ENCODE peak calls at places on chromosomes 13 and 19, in nine cellular contexts. Z is activated gamma-delta T cell treated with Interleukin-2 at 50 U/mL for 16 hours; H is H9; E is thoracic aorta; C is posterior cingulate gyrus; T is NK-92 treated with Interleukin-12 subunit alpha and Interleukin-12 subunit beta, amount 100 ng/mL, for 24 hours; F is A172; N is esophagus squamous epithelium; Q is astrocyte of the cerebellum. X is an unnamed sample.

GRCh38 chr13:21137696-21138095 is 38.7 kb downstream of the SKA3 start:
- DNase-seq in H (no peak), Z (no peak), C (no peak), E (no peak), Q (no peak), N (no peak), T (no peak), F (peak; percentile 42), X (no peak)

GRCh38 chr13:43446126-43446525 is 340.6 kb downstream of the ENOX1 start:
- DNase-seq in Q (no peak), H (no peak), T (no peak), E (no peak), C (no peak), F (no peak), N (no peak), Z (no peak), X (no peak)

GRCh38 chr19:45782820-45783785 is 813 bp upstream of the DMPK start:
- DNase-seq in Z (no peak), T (no peak), H (peak; percentile 36), F (peak; percentile 71), C (no peak), Q (no peak), E (no peak), N (no peak), X (no peak)

GRCh38 chr19:792361-792885 is 4.8 kb upstream of the PTBP1 start:
- DNase-seq in H (peak; percentile 41), N (no peak), F (no peak), Z (no peak), T (no peak), C (no peak), Q (no peak), E (no peak), X (no peak)

GRCh38 chr13:59531571-59532091 is 632.1 kb downstream of the DIAPH3 start:
- DNase-seq in F (peak; percentile 59), H (peak; percentile 68), Q (peak; percentile 89), E (peak; percentile 16), Z (peak; percentile 5), T (no peak), N (peak; percentile 8), C (peak; percentile 53), X (no peak)

GRCh38 chr13:40329682-40330485 is 336.6 kb downstream of the FOXO1 start:
- DNase-seq in E (no peak), N (no peak), F (no peak), H (no peak), Z (no peak), T (no peak), C (no peak), Q (no peak), X (no peak)

GRCh38 chr13:50353651-50354415 is 338.6 kb downstream of the KCNRG start:
- DNase-seq in E (no peak), H (no peak), C (no peak), N (no peak), Z (no peak), F (no peak), T (no peak), Q (peak; percentile 58), X (no peak)

GRCh38 chr13:111542530-111543341 is 222.3 kb downstream of the TEX29 start:
- DNase-seq in H (no peak), N (no peak), Q (no peak), T (no peak), E (no peak), Z (no peak), C (no peak), F (no peak), X (no peak)

GRCh38 chr19:18340237-18340989 is at the start of gene PGPEP1:
- DNase-seq in F (no peak), H (peak; percentile 83), Z (peak; percentile 61), E (no peak), N (no peak), T (peak; percentile 61), C (peak; percentile 61), Q (no peak), X (peak; percentile 67)

GRCh38 chr19:38912600-38913514 is 871 bp upstream of the CCER2 start:
- DNase-seq in H (no peak), C (no peak), Q (no peak), F (no peak), E (no peak), Z (no peak), N (no peak), T (no peak), X (no peak)

GRCh38 chr13:114111577-114111976 is 20.8 kb downstream of the RASA3 start:
- DNase-seq in E (no peak), N (no peak), F (no peak), C (no peak), T (no peak), Z (no peak), Q (no peak), H (no peak), X (no peak)

GRCh38 chr19:12166596-12166995 is 3.7 kb downstream of the ZNF136 start:
- DNase-seq in Z (no peak), N (no peak), H (no peak), Q (no peak), T (no peak), F (no peak), C (no peak), E (no peak), X (no peak)

GRCh38 chr13:36866232-36866631 is 47.2 kb downstream of the RFXAP start:
- DNase-seq in H (no peak), F (no peak), N (no peak), C (no peak), T (no peak), Q (no peak), Z (no peak), E (no peak), X (no peak)

GRCh38 chr19:2528543-2529173 is 52.7 kb downstream of the GADD45B start:
- DNase-seq in T (no peak), C (no peak), F (no peak), Z (no peak), E (no peak), Q (no peak), N (no peak), H (peak; percentile 21), X (no peak)

GRCh38 chr13:60163525-60164471 is at the start of gene DIAPH3:
- DNase-seq in H (peak; percentile 97), C (peak; percentile 97), T (peak; percentile 92), Q (peak; percentile 93), F (peak; percentile 93), Z (peak; percentile 91), E (peak; percentile 86), N (peak; percentile 64), X (peak; percentile 91)

GRCh38 chr13:33150146-33150545 is 133.9 kb downstream of the KL start:
- DNase-seq in E (no peak), C (no peak), Z (no peak), T (no peak), N (no peak), H (no peak), F (no peak), Q (peak; percentile 11), X (no peak)

GRCh38 chr19:33473644-33474305 is 47.8 kb downstream of the PEPD start:
- DNase-seq in Q (peak; percentile 49), C (no peak), Z (no peak), H (no peak), N (no peak), F (peak; percentile 85), E (no peak), T (no peak), X (no peak)

GRCh38 chr19:44723952-44724319 is 24.6 kb upstream of the BCL3 start:
- DNase-seq in T (peak; percentile 65), E (peak; percentile 38), C (peak; percentile 73), Z (peak; percentile 71), N (no peak), Q (peak; percentile 52), H (peak; percentile 89), F (peak; percentile 72), X (peak; percentile 83)

GRCh38 chr19:29964171-29964570 is 22.1 kb downstream of the URI1 start:
- DNase-seq in T (no peak), F (no peak), N (no peak), C (no peak), Z (no peak), Q (no peak), H (no peak), E (no peak), X (no peak)

GRCh38 chr13:113187263-113187669 is 21.2 kb downstream of the PCID2 start:
- DNase-seq in E (peak; percentile 57), C (peak; percentile 45), H (no peak), Z (no peak), Q (peak; percentile 93), T (peak; percentile 57), N (peak; percentile 15), F (peak; percentile 100), X (no peak)

GRCh38 chr19:19470579-19470978 is 44.8 kb downstream of the TSSK6 start:
- DNase-seq in C (no peak), F (no peak), Z (no peak), T (no peak), E (no peak), Q (no peak), N (no peak), H (no peak), X (no peak)

GRCh38 chr19:40611096-40611495 is 9.9 kb downstream of the LTBP4 start:
- DNase-seq in H (peak; percentile 23), Z (no peak), F (no peak), T (no peak), N (no peak), E (no peak), C (no peak), Q (no peak), X (no peak)

GRCh38 chr19:7482584-7483439 is 6.0 kb downstream of the PEX11G start:
- DNase-seq in N (no peak), Z (no peak), H (peak; percentile 97), F (no peak), C (no peak), E (no peak), Q (no peak), T (no peak), X (no peak)

GRCh38 chr13:95743192-95743591 is 66.3 kb downstream of the DNAJC3 start:
- DNase-seq in C (no peak), Z (no peak), T (no peak), F (no peak), E (no peak), N (no peak), H (no peak), Q (no peak), X (no peak)

GRCh38 chr19:10602330-10603083 is 15.4 kb upstream of the AP1M2 start:
- DNase-seq in N (no peak), E (peak; percentile 28), F (peak; percentile 44), H (peak; percentile 86), Z (peak; percentile 88), T (peak; percentile 75), C (peak; percentile 70), Q (peak; percentile 19), X (peak; percentile 81)

GRCh38 chr19:37855098-37855497 is 51.3 kb downstream of the WDR87 start:
- DNase-seq in Z (no peak), N (no peak), C (no peak), E (no peak), F (no peak), Q (no peak), T (no peak), H (no peak), X (no peak)

GRCh38 chr13:109816112-109816978 is 30.0 kb upstream of the IRS2 start:
- DNase-seq in F (no peak), N (no peak), Z (no peak), T (no peak), Q (no peak), C (no peak), E (no peak), H (no peak), X (no peak)

GRCh38 chr19:20964798-20965197 is 41.7 kb downstream of the ZNF85 start:
- DNase-seq in Q (no peak), E (no peak), N (no peak), T (no peak), C (no peak), Z (no peak), H (peak; percentile 42), F (no peak), X (no peak)

GRCh38 chr19:14369399-14370168 is 11.7 kb upstream of the ADGRE5 start:
- DNase-seq in H (no peak), Z (peak; percentile 77), E (no peak), T (peak; percentile 41), N (no peak), Q (peak; percentile 39), F (no peak), C (no peak), X (peak; percentile 91)

GRCh38 chr19:18685597-18686164 is 2.2 kb downstream of the CRTC1 start:
- DNase-seq in Z (no peak), E (no peak), H (no peak), N (no peak), T (no peak), C (no peak), Q (no peak), F (no peak), X (no peak)

GRCh38 chr19:13574933-13575332 is 68.7 kb upstream of the CACNA1A start:
- DNase-seq in C (no peak), F (peak; percentile 16), E (no peak), T (no peak), Z (no peak), Q (no peak), N (no peak), H (peak; percentile 45), X (no peak)